ENCODE peak calls at places on chromosomes 1 and 21, in four cellular contexts. O, V, Y and H are unnamed samples. For H3K36me3 and H3K27me3, the result is how much of the 10 kb centered on the place peaks cover.

GRCh38 chr1:220732621-220733020 is 15.5 kb upstream of the MTARC2 start:
- DNase-seq in O (peak), V (no peak), Y (no peak), H (no peak)

GRCh38 chr1:48093696-48094518 is 96.7 kb upstream of the TRABD2B start:
- DNase-seq in O (peak), V (peak), Y (peak), H (peak)

GRCh38 chr1:43796111-43796581 is 88.8 kb downstream of the ST3GAL3 start:
- DNase-seq in O (no peak), V (peak), Y (no peak), H (no peak)

GRCh38 chr1:27557596-27558340 is 46.2 kb downstream of the AHDC1 start:
- DNase-seq in O (peak), V (no peak), Y (peak), H (peak)

GRCh38 chr1:150558328-150558727 is 9.1 kb downstream of the ADAMTSL4 start:
- DNase-seq in O (no peak), V (no peak), Y (no peak), H (no peak)

GRCh38 chr1:41371630-41372599 is 10.7 kb downstream of the FOXO6 start:
- DNase-seq in O (peak), V (no peak), Y (peak), H (peak)

GRCh38 chr1:179744401-179745130 is 1.5 kb downstream of the FAM163A start:
- DNase-seq in O (no peak), V (no peak), Y (peak), H (peak)

GRCh38 chr1:109199710-109200109 is 14.0 kb upstream of the SARS1 start:
- DNase-seq in O (no peak), V (no peak), Y (no peak), H (no peak)

GRCh38 chr1:12409676-12410075 is 179.8 kb downstream of the VPS13D start:
- DNase-seq in O (no peak), V (no peak), Y (no peak), H (no peak)

GRCh38 chr1:58885998-58886397 is 102.2 kb upstream of the JUN start:
- DNase-seq in O (no peak), V (no peak), Y (no peak), H (no peak)

GRCh38 chr21:46323227-46323709 is 402 bp downstream of the C21orf58 start:
- DNase-seq in O (no peak), V (no peak), Y (peak), H (no peak)

GRCh38 chr1:145995148-145995851 is 1.1 kb downstream of the TXNIP start:
- DNase-seq in O (no peak), V (no peak), Y (no peak), H (no peak)

GRCh38 chr1:8603220-8603616 is 214.2 kb downstream of the RERE start:
- DNase-seq in O (no peak), V (peak), Y (no peak), H (no peak)

GRCh38 chr1:213443415-213443814 is 392.4 kb downstream of the RPS6KC1 start:
- DNase-seq in O (no peak), V (no peak), Y (no peak), H (no peak)

GRCh38 chr1:230713138-230713537 is 784 bp downstream of the AGT start:
- DNase-seq in O (no peak), V (no peak), Y (no peak), H (no peak)
- H3K4me3 ChIP-seq in O (no peak), V (no peak), Y (no peak), H (no peak)

DNA sequence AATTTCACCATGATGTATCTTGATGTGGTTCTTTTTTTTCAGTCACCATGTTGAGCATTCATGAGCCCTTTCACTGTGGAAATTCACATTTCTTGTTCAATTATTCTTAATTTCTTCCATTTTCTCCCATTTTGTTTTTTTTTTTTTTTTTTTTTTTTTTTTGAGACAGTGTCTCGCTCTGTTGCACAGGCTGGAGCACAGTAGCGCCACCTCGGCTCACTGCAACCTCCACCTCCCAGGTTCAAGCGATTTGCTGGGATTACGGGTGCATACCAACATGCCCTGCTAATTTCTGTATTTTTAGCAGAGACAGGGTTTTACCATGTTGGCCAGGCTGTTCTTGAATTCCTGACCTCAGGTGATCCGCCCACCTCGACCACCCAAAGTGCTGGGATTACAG is 14.7 kb downstream of the ZNF644 start:
- DNase-seq in O (no peak), V (no peak), Y (no peak), H (no peak)
- H3K36me3 ChIP-seq in O (under half), V (under half), Y (under half), H (under half)

GRCh38 chr1:52709016-52709415 is 10.9 kb upstream of the COA7 start:
- DNase-seq in O (no peak), V (no peak), Y (no peak), H (no peak)

GRCh38 chr1:52707927-52708655 is 9.9 kb upstream of the COA7 start:
- DNase-seq in O (peak), V (peak), Y (no peak), H (no peak)

DNA sequence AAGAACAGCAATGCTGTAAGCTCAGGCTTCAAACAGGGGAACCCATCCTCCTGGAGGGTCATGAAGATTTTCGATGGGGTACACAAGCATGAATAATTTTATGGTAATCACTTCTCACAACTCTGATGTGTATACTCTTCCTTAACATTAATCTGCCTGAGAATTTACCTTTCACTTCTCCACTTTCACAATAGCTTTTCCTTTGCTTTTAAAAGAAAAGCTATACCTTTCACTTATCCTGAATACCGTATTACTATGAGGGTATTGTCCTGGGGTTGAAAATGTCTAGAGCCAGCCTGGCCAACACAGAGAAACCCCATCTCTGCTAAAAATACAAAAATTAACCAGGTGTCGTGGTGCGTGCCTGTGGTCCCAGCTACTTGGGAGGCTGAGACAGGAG is 12.7 kb upstream of the ZYG11B start:
- DNase-seq in O (no peak), V (no peak), Y (no peak), H (no peak)
- H3K27me3 ChIP-seq in O (under half), V (under half), Y (under half), H (under half)

GRCh38 chr1:228443395-228443794 is 26.7 kb upstream of the TRIM17 start:
- DNase-seq in O (no peak), V (no peak), Y (no peak), H (no peak)

GRCh38 chr1:228445524-228445866 is 28.8 kb upstream of the TRIM17 start:
- DNase-seq in O (no peak), V (no peak), Y (no peak), H (no peak)

GRCh38 chr1:228448372-228448771 is 31.7 kb upstream of the TRIM17 start:
- DNase-seq in O (no peak), V (no peak), Y (no peak), H (no peak)

GRCh38 chr1:228446849-228447248 is 30.2 kb upstream of the TRIM17 start:
- DNase-seq in O (no peak), V (no peak), Y (peak), H (peak)

GRCh38 chr1:228445867-228446584 is 29.4 kb upstream of the TRIM17 start:
- DNase-seq in O (no peak), V (peak), Y (peak), H (peak)
- H3K4me3 ChIP-seq in O (peak), V (peak), Y (peak), H (peak)